ENCODE peak calls at places on chromosomes 4 and X, in four cellular contexts. Y is PC-3; V is CD8-positive, alpha-beta memory T cell; M is H9. Z is an unnamed sample. For H3K4me1, the result is how much of the 10 kb centered on the place peaks cover.

GRCh38 chr4:2417765-2418651 is at the start of gene ZFYVE28:
- DNase-seq in Y (peak), V (no peak), M (no peak), Z (peak)

GRCh38 chr4:704198-704891 is 1.3 kb upstream of the PCGF3 start:
- DNase-seq in Y (no peak), V (no peak), M (no peak), Z (no peak)

GRCh38 chrX:53483838-53484420 is 49.8 kb upstream of the HSD17B10 start:
- DNase-seq in Y (peak), V (no peak), M (no peak), Z (no peak)

GRCh38 chr4:103052779-103053178 is 23.8 kb downstream of the SLC9B2 start:
- DNase-seq in Y (no peak), V (no peak), M (no peak), Z (no peak)

GRCh38 chrX:75603833-75604232 is 81.0 kb upstream of the ZDHHC15 start:
- DNase-seq in Y (peak), V (peak), M (no peak), Z (peak)

GRCh38 chrX:132876509-132876837 is 82.0 kb downstream of the HS6ST2 start:
- DNase-seq in Y (no peak), V (no peak), M (peak), Z (no peak)

GRCh38 chrX:19723427-19723826 is 164.0 kb downstream of the SH3KBP1 start:
- DNase-seq in Y (no peak), V (no peak), M (no peak), Z (no peak)

GRCh38 chr4:143302526-143302925 is 34.1 kb upstream of the GAB1 start:
- DNase-seq in Y (peak), V (no peak), M (no peak), Z (no peak)

GRCh38 chrX:135346975-135347374 is 37.7 kb downstream of the ETDC start:
- DNase-seq in Y (no peak), V (no peak), M (no peak), Z (no peak)

GRCh38 chr4:184403384-184403781 is 71.0 kb downstream of the IRF2 start:
- DNase-seq in Y (no peak), V (no peak), M (no peak), Z (no peak)

GRCh38 chrX:41779058-41779564 is 55.1 kb downstream of the GPR82 start:
- DNase-seq in Y (peak), V (no peak), M (no peak), Z (no peak)

DNA sequence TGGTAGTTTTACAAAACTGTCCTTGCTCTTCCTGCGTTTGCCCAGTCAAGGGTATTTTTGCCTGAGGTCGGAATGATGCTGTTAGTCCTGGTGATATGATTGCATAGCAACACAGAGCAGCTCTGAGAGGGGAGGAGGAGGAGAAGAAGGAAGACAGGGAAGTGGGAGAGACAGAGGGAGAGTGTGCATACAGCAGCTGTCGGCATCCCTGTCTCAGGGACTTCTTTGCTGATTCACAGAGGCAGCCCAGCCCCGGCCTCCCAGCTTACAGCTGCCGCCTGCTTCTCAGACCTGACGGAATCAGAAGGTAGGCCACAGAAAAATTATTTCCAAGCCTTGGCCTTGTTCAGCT is 230 bp downstream of the DRP2 start:
- DNase-seq in Y (no peak), V (no peak), M (no peak), Z (no peak)
- H3K4me1 ChIP-seq in Y (under half), V (under half), M (under half), Z (under half)

DNA sequence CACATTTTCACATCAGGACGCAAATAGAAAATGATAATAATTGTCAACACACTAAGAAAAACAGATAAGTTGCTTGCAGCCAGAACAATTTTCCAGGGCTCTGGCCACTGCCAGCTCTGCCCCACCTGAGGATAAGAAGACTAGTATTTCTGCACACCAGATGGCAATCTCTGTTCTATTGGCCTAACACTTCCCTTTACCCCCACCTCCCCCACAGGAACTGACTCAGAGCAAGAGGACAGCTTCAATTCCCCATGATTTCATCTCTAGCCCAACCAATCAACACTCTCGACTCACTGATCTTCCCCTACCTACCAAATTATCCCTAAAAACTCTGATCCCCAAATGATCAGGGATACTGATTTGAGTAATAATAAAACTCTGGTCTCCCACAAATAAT is 164.0 kb downstream of the SMARCA1 start:
- DNase-seq in Y (peak), V (no peak), M (no peak), Z (no peak)
- H3K4me1 ChIP-seq in Y (under half), V (under half), M (under half), Z (under half)

GRCh38 chrX:7154040-7154597 is 6.2 kb upstream of the PUDP start:
- DNase-seq in Y (no peak), V (no peak), M (no peak), Z (no peak)

GRCh38 chrX:7149421-7149820 is 1.5 kb upstream of the PUDP start:
- DNase-seq in Y (no peak), V (no peak), M (no peak), Z (no peak)

GRCh38 chrX:7155163-7155562 is 7.2 kb upstream of the PUDP start:
- DNase-seq in Y (no peak), V (no peak), M (no peak), Z (no peak)

GRCh38 chrX:7156879-7157278 is 8.9 kb upstream of the PUDP start:
- DNase-seq in Y (no peak), V (no peak), M (no peak), Z (no peak)

DNA sequence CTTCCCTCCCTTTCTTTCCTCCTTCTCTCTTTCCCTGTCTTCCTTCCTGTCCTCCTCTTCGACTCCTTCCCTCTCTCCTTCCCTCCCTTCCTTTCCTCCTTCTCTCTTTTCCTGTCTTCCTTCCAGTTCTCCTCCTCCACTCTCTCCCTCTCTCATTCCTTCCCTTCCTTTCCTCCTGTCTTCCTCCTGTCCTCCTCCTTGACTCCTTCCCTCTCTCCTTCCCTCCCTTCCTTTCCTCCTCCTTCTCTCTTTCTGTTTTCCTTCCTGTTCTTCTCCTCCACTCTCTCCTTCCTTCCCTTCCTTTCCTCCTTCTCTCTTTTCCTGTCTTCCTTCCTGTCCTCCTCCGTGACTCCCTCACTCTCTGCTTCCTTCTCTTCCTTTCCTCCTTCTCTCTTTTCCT is 5.3 kb upstream of the PUDP start:
- DNase-seq in Y (no peak), V (no peak), M (no peak), Z (no peak)
- H3K4me1 ChIP-seq in Y (under half), V (under half), M (under half), Z (under half)

DNA sequence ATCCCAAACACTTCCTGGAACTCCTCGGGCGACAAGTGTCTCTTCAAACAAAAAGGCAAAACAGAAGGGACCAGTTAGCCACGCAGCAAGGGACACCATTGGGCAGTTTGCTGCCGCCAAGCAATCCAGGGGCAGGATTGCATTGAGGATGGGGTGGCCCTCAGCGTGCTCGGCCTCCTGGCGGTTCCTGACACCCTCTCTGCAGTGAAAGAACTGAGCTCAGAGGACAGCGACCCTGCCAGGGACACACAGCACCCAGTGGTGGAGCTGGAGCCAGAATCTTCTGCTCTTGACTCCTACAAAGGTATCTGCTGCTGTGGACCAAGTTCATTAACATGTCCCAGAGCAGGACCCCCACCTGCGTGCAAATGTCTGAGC is 27.4 kb upstream of the AFAP1 start:
- DNase-seq in Y (no peak), V (no peak), M (no peak), Z (no peak)
- H3K4me1 ChIP-seq in Y (half or more), V (half or more), M (under half), Z (half or more)